ENCODE peak calls at places on chromosomes 1 and 21, in five cellular contexts. One of them, this sample, is unnamed.

GRCh38 chr1:159991513-159991912 is 37.5 kb upstream of the SLAMF9 start:
- DNase-seq in AG04450: no peak
- DNase-seq in lung: peak
- DNase-seq in A549: no peak
- DNase-seq in transverse colon: no peak
- DNase-seq in this sample: no peak

GRCh38 chr1:95879498-95879897 is 645.5 kb downstream of the RWDD3 start:
- DNase-seq in lung: no peak
- DNase-seq in transverse colon: no peak
- DNase-seq in A549: no peak
- DNase-seq in AG04450: no peak
- DNase-seq in this sample: no peak

GRCh38 chr1:29569971-29570634 is 333.8 kb downstream of the PTPRU start:
- DNase-seq in transverse colon: no peak
- DNase-seq in lung: no peak
- DNase-seq in A549: peak
- DNase-seq in AG04450: peak
- DNase-seq in this sample: no peak

GRCh38 chr1:113676524-113676923 is 82.8 kb downstream of the PHTF1 start:
- DNase-seq in A549: no peak
- DNase-seq in transverse colon: no peak
- DNase-seq in lung: no peak
- DNase-seq in AG04450: no peak
- DNase-seq in this sample: no peak

GRCh38 chr1:238061967-238062613 is 171.4 kb upstream of the ZP4 start:
- DNase-seq in lung: no peak
- DNase-seq in A549: no peak
- DNase-seq in transverse colon: no peak
- DNase-seq in AG04450: no peak
- DNase-seq in this sample: no peak

GRCh38 chr1:181043025-181043880 is 9.5 kb downstream of the MR1 start:
- DNase-seq in transverse colon: peak
- DNase-seq in AG04450: no peak
- DNase-seq in A549: no peak
- DNase-seq in lung: peak
- DNase-seq in this sample: no peak

GRCh38 chr1:150233359-150234308 is 2.3 kb downstream of the ANP32E start:
- DNase-seq in AG04450: no peak
- DNase-seq in A549: no peak
- DNase-seq in lung: peak
- DNase-seq in transverse colon: no peak
- DNase-seq in this sample: peak

GRCh38 chr21:31201548-31201947 is 142.5 kb downstream of the TIAM1 start:
- DNase-seq in lung: peak
- DNase-seq in A549: no peak
- DNase-seq in AG04450: no peak
- DNase-seq in transverse colon: peak
- DNase-seq in this sample: no peak

GRCh38 chr1:16984717-16985116 is 4.3 kb upstream of the MFAP2 start:
- DNase-seq in A549: no peak
- DNase-seq in lung: peak
- DNase-seq in AG04450: peak
- DNase-seq in transverse colon: peak
- DNase-seq in this sample: no peak

GRCh38 chr1:159177273-159177907 is 6.0 kb downstream of the CADM3 start:
- DNase-seq in transverse colon: peak
- DNase-seq in lung: peak
- DNase-seq in AG04450: peak
- DNase-seq in A549: peak
- DNase-seq in this sample: peak

GRCh38 chr1:237084399-237085077 is 42.6 kb downstream of the RYR2 start:
- DNase-seq in A549: no peak
- DNase-seq in AG04450: no peak
- DNase-seq in transverse colon: no peak
- DNase-seq in lung: no peak
- DNase-seq in this sample: no peak

GRCh38 chr1:212288614-212289013 is 3.4 kb downstream of the PPP2R5A start:
- DNase-seq in transverse colon: no peak
- DNase-seq in AG04450: no peak
- DNase-seq in lung: no peak
- DNase-seq in A549: no peak
- DNase-seq in this sample: no peak

GRCh38 chr1:41416081-41416480 is 54.8 kb downstream of the FOXO6 start:
- DNase-seq in AG04450: no peak
- DNase-seq in A549: no peak
- DNase-seq in transverse colon: no peak
- DNase-seq in lung: no peak
- DNase-seq in this sample: no peak

GRCh38 chr1:15650433-15650832 is 33.2 kb downstream of the DDI2 start:
- DNase-seq in lung: no peak
- DNase-seq in AG04450: no peak
- DNase-seq in A549: no peak
- DNase-seq in transverse colon: no peak
- DNase-seq in this sample: no peak

GRCh38 chr1:225207791-225208190 is 220.0 kb downstream of the LBR start:
- DNase-seq in transverse colon: no peak
- DNase-seq in A549: no peak
- DNase-seq in lung: no peak
- DNase-seq in AG04450: no peak
- DNase-seq in this sample: no peak

GRCh38 chr1:97919568-97920261 is 1.1 kb downstream of the DPYD start:
- DNase-seq in lung: no peak
- DNase-seq in transverse colon: no peak
- DNase-seq in A549: no peak
- DNase-seq in AG04450: no peak
- DNase-seq in this sample: peak

GRCh38 chr1:115419571-115419970 is 81.5 kb upstream of the NGF start:
- DNase-seq in AG04450: no peak
- DNase-seq in lung: no peak
- DNase-seq in A549: no peak
- DNase-seq in transverse colon: no peak
- DNase-seq in this sample: no peak

GRCh38 chr1:231193710-231194340 is 32.0 kb downstream of the TRIM67 start:
- DNase-seq in lung: no peak
- DNase-seq in A549: no peak
- DNase-seq in transverse colon: no peak
- DNase-seq in AG04450: no peak
- DNase-seq in this sample: no peak

GRCh38 chr1:20076695-20077461 is 6.9 kb downstream of the PLA2G5 start:
- DNase-seq in A549: no peak
- DNase-seq in AG04450: no peak
- DNase-seq in lung: no peak
- DNase-seq in transverse colon: no peak
- DNase-seq in this sample: no peak

GRCh38 chr1:45016767-45017166 is 4.7 kb downstream of the UROD start:
- DNase-seq in lung: no peak
- DNase-seq in A549: no peak
- DNase-seq in transverse colon: no peak
- DNase-seq in AG04450: no peak
- DNase-seq in this sample: no peak